ENCODE peak calls at places on chromosomes 5 and 9, in four cellular contexts. O, R, S and L are unnamed samples.

GRCh38 chr5:114238771-114239313 is 123.0 kb upstream of the KCNN2 start:
- DNase-seq in S (no peak), O (no peak), R (no peak), L (peak)

GRCh38 chr9:95202076-95202681 is 115.3 kb downstream of the FANCC start:
- DNase-seq in O (no peak), R (no peak), S (no peak), L (no peak)

GRCh38 chr5:96582343-96582742 is 79.8 kb upstream of the CAST start:
- DNase-seq in O (no peak), S (no peak), R (peak), L (no peak)

GRCh38 chr5:81922790-81923398 is 48.9 kb upstream of the ATG10 start:
- DNase-seq in S (no peak), O (no peak), R (no peak), L (peak)

GRCh38 chr5:57750891-57751290 is 268.3 kb upstream of the ACTBL2 start:
- DNase-seq in S (no peak), R (no peak), O (no peak), L (no peak)

GRCh38 chr5:43305948-43306563 is 7.2 kb downstream of the HMGCS1 start:
- DNase-seq in R (peak), S (no peak), O (peak), L (peak)

GRCh38 chr5:54385994-54386393 is 69.5 kb upstream of the HSPB3 start:
- DNase-seq in O (no peak), S (no peak), R (no peak), L (no peak)

GRCh38 chr9:71253021-71253420 is 131.6 kb upstream of the TRPM3 start:
- DNase-seq in O (no peak), R (no peak), S (no peak), L (no peak)

GRCh38 chr5:5752844-5753243 is 330.4 kb downstream of the ICE1 start:
- DNase-seq in R (no peak), O (no peak), S (no peak), L (no peak)

GRCh38 chr5:14108170-14108996 is 34.8 kb upstream of the TRIO start:
- DNase-seq in O (peak), S (peak), R (peak), L (peak)

GRCh38 chr5:78638423-78638822 is 10.1 kb downstream of the LHFPL2 start:
- DNase-seq in O (peak), S (no peak), R (peak), L (peak)

GRCh38 chr5:128491291-128491690 is 46.8 kb downstream of the FBN2 start:
- DNase-seq in R (no peak), O (no peak), S (no peak), L (no peak)

GRCh38 chr9:124618476-124618875 is 111.3 kb upstream of the NR5A1 start:
- DNase-seq in R (peak), O (peak), S (no peak), L (peak)

GRCh38 chr5:7978991-7979390 is 110.0 kb downstream of the MTRR start:
- DNase-seq in O (no peak), R (no peak), S (no peak), L (no peak)

GRCh38 chr5:142486020-142486419 is 161.2 kb upstream of the SPRY4 start:
- DNase-seq in S (no peak), R (no peak), O (no peak), L (no peak)

GRCh38 chr9:86062845-86063693 is 36.3 kb downstream of the GOLM1 start:
- DNase-seq in O (no peak), R (no peak), S (no peak), L (no peak)

GRCh38 chr5:145495741-145496140 is 339.4 kb downstream of the PRELID2 start:
- DNase-seq in R (peak), S (no peak), O (peak), L (peak)

GRCh38 chr5:180704362-180704761 is 35.5 kb downstream of the OR2Y1 start:
- DNase-seq in S (no peak), R (peak), O (peak), L (peak)

GRCh38 chr5:168765220-168766037 is 186.3 kb upstream of the PANK3 start:
- DNase-seq in O (no peak), S (no peak), R (no peak), L (no peak)

GRCh38 chr9:108058137-108058779 is 568.7 kb upstream of the KLF4 start:
- DNase-seq in O (no peak), S (no peak), R (no peak), L (no peak)

GRCh38 chr9:86353591-86354047 is 591 bp downstream of the TUT7 start:
- DNase-seq in R (peak), O (peak), S (no peak), L (peak)

GRCh38 chr5:156971415-156971814 is 8.4 kb upstream of the TIMD4 start:
- DNase-seq in O (no peak), S (no peak), R (no peak), L (no peak)

GRCh38 chr5:127053049-127053448 is 20.3 kb downstream of the C5orf63 start:
- DNase-seq in O (no peak), R (no peak), S (no peak), L (no peak)

GRCh38 chr5:149404746-149405549 is 25.9 kb upstream of the IL17B start:
- DNase-seq in O (peak), R (no peak), S (no peak), L (peak)

GRCh38 chr5:109990723-109991359 is 301.1 kb downstream of the MAN2A1 start:
- DNase-seq in O (no peak), R (no peak), S (no peak), L (no peak)

GRCh38 chr5:127997131-127997775 is 86.3 kb upstream of the SLC12A2 start:
- DNase-seq in O (no peak), R (no peak), S (no peak), L (no peak)

GRCh38 chr5:131193106-131193505 is 22.4 kb downstream of the LYRM7 start:
- DNase-seq in R (no peak), S (no peak), O (no peak), L (no peak)

GRCh38 chr5:151047814-151048425 is 27.5 kb downstream of the GPX3 start:
- DNase-seq in O (no peak), R (peak), S (no peak), L (no peak)

GRCh38 chr5:95761771-95762680 is 30.9 kb downstream of the RHOBTB3 start:
- DNase-seq in R (peak), O (peak), S (no peak), L (peak)

GRCh38 chr9:98255064-98255577 is 328 bp downstream of the TBC1D2 start:
- DNase-seq in R (peak), O (peak), S (no peak), L (peak)

GRCh38 chr9:72665421-72665820 is 144.0 kb downstream of the TMC1 start:
- DNase-seq in R (peak), O (peak), S (no peak), L (no peak)

GRCh38 chr5:168734657-168735344 is 155.6 kb upstream of the PANK3 start:
- DNase-seq in O (no peak), R (no peak), S (no peak), L (no peak)

GRCh38 chr5:117594165-117594564 is 1019.5 kb upstream of the SEMA6A start:
- DNase-seq in R (no peak), S (no peak), O (no peak), L (no peak)

GRCh38 chr9:95750725-95751644 is 124.5 kb upstream of the ERCC6L2 start:
- DNase-seq in R (no peak), O (no peak), S (no peak), L (no peak)